ENCODE peak calls at places on chromosomes 1 and 21, in four cellular contexts. One of them, this sample, is unnamed.
A peak's percentile ranks its signal among the peaks of the same experiment; 100 is the strongest.

GRCh38 chr1:181097242-181097641 is 8.7 kb downstream of the IER5 start:
- DNase-seq in WTC11: no peak
- DNase-seq in K562: no peak
- DNase-seq in HepG2: no peak
- DNase-seq in this sample: no peak

GRCh38 chr1:155188268-155188667 is 14.6 kb downstream of the TRIM46 start:
- DNase-seq in WTC11: no peak
- DNase-seq in K562: no peak
- DNase-seq in HepG2: no peak
- DNase-seq in this sample: no peak

GRCh38 chr1:65820983-65821382 is 28.3 kb downstream of the PDE4B start:
- DNase-seq in WTC11: no peak
- DNase-seq in K562: no peak
- DNase-seq in HepG2: no peak
- DNase-seq in this sample: no peak

GRCh38 chr1:229855999-229856650 is 210.9 kb upstream of the GALNT2 start:
- DNase-seq in WTC11: no peak
- DNase-seq in K562: no peak
- DNase-seq in HepG2: no peak
- DNase-seq in this sample: peak; percentile 57

GRCh38 chr1:111334169-111334568 is 43.5 kb downstream of the CHIA start:
- DNase-seq in WTC11: peak; percentile 27
- DNase-seq in K562: peak; percentile 27
- DNase-seq in HepG2: peak; percentile 50
- DNase-seq in this sample: peak; percentile 33

GRCh38 chr1:13725714-13726175 is 25.8 kb downstream of the PRDM2 start:
- DNase-seq in WTC11: peak; percentile 30
- DNase-seq in K562: no peak
- DNase-seq in HepG2: peak; percentile 20
- DNase-seq in this sample: no peak

GRCh38 chr1:11560061-11560460 is 81.1 kb downstream of the DISP3 start:
- DNase-seq in WTC11: no peak
- DNase-seq in K562: no peak
- DNase-seq in HepG2: no peak
- DNase-seq in this sample: no peak

GRCh38 chr1:62398377-62398776 is 38.5 kb upstream of the USP1 start:
- DNase-seq in WTC11: no peak
- DNase-seq in K562: no peak
- DNase-seq in HepG2: no peak
- DNase-seq in this sample: no peak

GRCh38 chr1:66248746-66249145 is 285.2 kb upstream of the SGIP1 start:
- DNase-seq in WTC11: no peak
- DNase-seq in K562: no peak
- DNase-seq in HepG2: no peak
- DNase-seq in this sample: no peak

GRCh38 chr1:50841791-50842387 is 118.2 kb downstream of the FAF1 start:
- DNase-seq in WTC11: no peak
- DNase-seq in K562: no peak
- DNase-seq in HepG2: peak; percentile 5
- DNase-seq in this sample: no peak

GRCh38 chr1:156750932-156751723 is at the start of gene HDGF:
- DNase-seq in WTC11: peak; percentile 70
- DNase-seq in K562: peak; percentile 45
- DNase-seq in HepG2: no peak
- DNase-seq in this sample: no peak

DNA sequence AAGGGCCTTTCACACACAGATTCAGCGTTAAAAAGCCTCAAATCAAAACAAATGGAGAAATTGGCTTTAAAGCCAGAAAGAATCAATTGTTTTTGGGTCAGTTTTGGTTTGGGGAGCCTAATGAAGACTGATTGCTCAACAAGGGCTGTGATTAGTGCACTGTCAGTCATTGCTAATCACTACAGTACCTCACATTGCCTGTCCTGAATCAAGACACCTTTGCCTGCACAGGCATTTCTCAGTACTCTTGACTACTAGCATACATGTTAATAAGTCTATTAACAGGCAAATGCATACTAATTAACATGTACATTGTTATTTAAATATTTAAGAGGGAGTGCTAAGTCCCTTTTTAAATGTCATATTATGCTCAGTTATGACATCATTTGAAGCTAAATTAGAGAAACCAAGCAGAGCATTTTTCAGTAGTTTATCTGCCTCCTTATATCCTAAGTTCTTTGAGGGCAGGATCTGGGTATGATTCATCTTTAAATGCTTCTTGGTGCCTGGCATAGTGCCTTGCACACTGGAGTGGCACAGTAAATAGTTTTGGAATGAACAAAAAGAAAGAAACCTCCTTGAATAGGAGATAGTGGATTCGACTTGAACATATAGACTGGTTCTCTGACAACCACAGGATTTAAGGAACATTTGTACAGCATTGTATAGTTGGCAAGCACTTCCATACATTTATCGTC is 25.8 kb upstream of the CCN1 start:
- DNase-seq in WTC11: no peak
- DNase-seq in K562: no peak
- DNase-seq in HepG2: no peak
- DNase-seq in this sample: no peak
- TF ChIP-seq CBFB in WTC11: no peak
- TF ChIP-seq CBFB in K562: no peak
- TF ChIP-seq CBFB in HepG2: no peak
- TF ChIP-seq CBFB in this sample: no peak

DNA sequence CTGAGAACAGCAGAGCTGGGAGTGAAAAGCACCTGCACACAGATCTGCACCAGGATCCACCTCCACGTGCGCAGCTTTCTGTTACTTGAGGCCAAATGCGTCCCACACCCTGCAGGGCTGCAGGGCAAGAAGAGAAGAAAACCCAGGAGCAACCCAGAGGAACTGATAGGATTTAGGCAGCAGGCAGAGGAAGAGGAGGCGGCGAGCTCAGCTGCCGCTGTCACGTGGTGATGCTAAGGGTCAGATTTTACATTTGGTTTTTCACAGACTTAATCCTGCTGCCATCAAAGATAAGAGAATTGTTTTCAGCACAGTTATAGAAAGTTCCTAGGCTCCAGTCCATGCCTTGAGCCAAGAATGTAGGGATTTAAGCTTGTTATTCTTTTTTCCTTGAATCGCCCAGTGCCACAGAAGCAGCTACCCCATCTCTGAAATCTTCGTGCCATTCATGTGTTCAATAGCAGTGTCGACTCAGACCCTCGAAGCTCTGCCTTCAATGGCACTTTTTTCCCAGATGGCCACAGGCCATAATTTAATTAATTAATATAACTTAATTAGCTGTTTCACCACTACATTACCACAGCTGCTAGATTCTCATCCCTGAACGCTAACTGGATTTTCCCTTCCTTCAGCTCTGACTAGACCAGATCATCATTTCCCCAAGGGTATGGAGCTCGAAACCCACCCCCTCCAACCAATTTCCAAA is 36.0 kb downstream of the LDLRAP1 start:
- DNase-seq in WTC11: no peak
- DNase-seq in K562: no peak
- DNase-seq in HepG2: no peak
- DNase-seq in this sample: no peak
- TF ChIP-seq CBFB in WTC11: no peak
- TF ChIP-seq CBFB in K562: no peak
- TF ChIP-seq CBFB in HepG2: no peak
- TF ChIP-seq CBFB in this sample: no peak

DNA sequence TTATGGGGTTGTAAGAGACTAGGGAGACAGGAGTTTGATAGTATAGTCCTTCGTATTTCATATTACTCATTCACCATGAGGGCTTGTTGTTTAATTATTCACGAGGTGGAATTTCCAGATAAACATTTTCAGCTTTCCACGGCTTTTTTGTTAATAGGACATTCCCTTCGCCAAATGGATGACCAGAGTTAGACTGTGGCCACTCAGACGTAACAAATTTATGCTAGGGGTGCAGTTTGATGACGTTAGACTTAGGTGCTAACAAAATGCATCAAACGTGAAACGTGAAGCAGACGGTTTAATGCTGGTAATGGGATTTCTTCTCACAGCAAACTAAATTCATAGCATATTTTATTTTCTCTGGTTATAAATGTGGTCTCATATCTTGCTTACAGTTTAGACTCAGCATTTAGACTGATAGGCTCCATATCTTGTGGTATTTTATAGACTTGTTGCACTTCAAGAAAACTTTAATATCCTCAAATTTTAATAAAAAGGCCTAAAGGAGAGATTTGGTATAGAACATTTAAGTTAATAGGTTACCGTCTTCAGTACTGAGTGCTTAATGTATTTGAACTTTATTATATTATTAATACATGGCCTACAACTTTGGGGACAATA is 2.3 kb downstream of the DHX9 start:
- DNase-seq in WTC11: no peak
- DNase-seq in K562: peak; percentile 46
- DNase-seq in HepG2: peak; percentile 5
- DNase-seq in this sample: no peak
- TF ChIP-seq CBFB in WTC11: no peak
- TF ChIP-seq CBFB in K562: no peak
- TF ChIP-seq CBFB in HepG2: no peak
- TF ChIP-seq CBFB in this sample: no peak

DNA sequence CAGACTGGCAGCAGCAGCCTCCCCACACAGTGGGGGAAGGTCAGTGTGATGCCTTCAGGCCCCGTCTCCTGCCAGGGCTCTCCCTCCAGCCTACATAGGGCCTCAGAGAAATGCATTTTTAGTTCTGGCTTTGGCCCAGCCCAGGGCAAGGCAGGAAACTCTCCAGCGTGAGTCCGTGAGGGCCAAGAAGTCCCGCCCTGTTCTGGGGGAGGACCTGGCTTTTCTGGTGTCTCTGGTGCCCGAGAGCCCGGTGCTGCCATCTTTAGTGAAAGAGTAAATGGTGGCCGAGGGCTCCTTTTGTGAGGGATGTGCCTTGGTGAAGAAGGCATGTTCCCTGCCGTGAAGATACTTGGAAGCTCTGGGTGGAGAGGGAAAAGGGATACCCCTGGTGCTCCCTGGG is 14.8 kb upstream of the DIP2A start:
- DNase-seq in WTC11: no peak
- DNase-seq in K562: no peak
- DNase-seq in HepG2: no peak
- DNase-seq in this sample: no peak
- TF ChIP-seq CBFB in WTC11: no peak
- TF ChIP-seq CBFB in K562: no peak
- TF ChIP-seq CBFB in HepG2: no peak
- TF ChIP-seq CBFB in this sample: no peak

DNA sequence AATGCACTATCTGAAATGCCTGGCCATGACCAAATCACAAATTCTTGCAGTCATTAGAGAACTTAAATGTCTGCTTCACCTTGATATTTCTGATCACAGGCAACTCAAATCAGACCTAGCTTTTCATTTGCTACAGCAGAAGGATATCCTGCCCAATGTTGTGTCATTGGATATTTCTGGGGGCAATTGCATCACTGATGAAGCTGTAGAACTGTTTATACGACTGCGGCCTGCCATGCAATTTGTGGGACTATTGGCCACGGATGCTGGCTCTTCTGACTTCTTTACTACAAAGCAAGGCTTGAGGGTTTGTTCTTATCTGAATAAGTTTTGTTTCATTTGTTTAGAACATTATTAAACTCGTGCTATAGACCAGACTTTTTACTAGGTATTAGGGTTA is 14.9 kb downstream of the ZYG11A start:
- DNase-seq in WTC11: no peak
- DNase-seq in K562: no peak
- DNase-seq in HepG2: no peak
- DNase-seq in this sample: no peak
- TF ChIP-seq CBFB in WTC11: no peak
- TF ChIP-seq CBFB in K562: no peak
- TF ChIP-seq CBFB in HepG2: no peak
- TF ChIP-seq CBFB in this sample: no peak

GRCh38 chr1:221429262-221429661 is 312.6 kb downstream of the DUSP10 start:
- DNase-seq in WTC11: no peak
- DNase-seq in K562: no peak
- DNase-seq in HepG2: no peak
- DNase-seq in this sample: no peak
- TF ChIP-seq CBFB in WTC11: no peak
- TF ChIP-seq CBFB in K562: no peak
- TF ChIP-seq CBFB in HepG2: no peak
- TF ChIP-seq CBFB in this sample: no peak

GRCh38 chr1:36994863-36995262 is 39.5 kb downstream of the GRIK3 start:
- DNase-seq in WTC11: no peak
- DNase-seq in K562: no peak
- DNase-seq in HepG2: no peak
- DNase-seq in this sample: no peak
- TF ChIP-seq CBFB in WTC11: no peak
- TF ChIP-seq CBFB in K562: no peak
- TF ChIP-seq CBFB in HepG2: no peak
- TF ChIP-seq CBFB in this sample: no peak

GRCh38 chr1:25472494-25472893 is 41.8 kb downstream of the MACO1 start:
- DNase-seq in WTC11: no peak
- DNase-seq in K562: no peak
- DNase-seq in HepG2: no peak
- DNase-seq in this sample: peak; percentile 32
- TF ChIP-seq CBFB in WTC11: no peak
- TF ChIP-seq CBFB in K562: no peak
- TF ChIP-seq CBFB in HepG2: no peak
- TF ChIP-seq CBFB in this sample: no peak

DNA sequence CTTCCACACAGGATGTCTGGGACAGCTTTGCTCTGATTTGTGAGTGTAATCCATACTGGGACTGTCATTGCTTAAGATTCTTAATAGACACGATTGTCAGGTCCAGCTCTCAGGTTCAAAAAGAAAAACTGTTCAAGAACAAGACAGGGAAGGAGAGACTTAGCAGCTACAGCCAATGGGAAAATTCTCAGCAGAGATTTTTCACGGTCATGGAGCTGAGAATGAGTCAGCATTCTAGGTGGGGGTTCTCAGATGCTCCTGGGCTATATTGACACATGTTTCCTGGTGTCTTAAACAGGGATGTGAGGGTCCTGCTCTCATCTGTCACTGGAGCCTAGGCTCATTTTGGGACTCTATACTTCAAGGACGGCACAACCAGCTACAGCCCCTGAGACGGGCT is 318.3 kb downstream of the RRAGC start:
- DNase-seq in WTC11: no peak
- DNase-seq in K562: peak; percentile 58
- DNase-seq in HepG2: no peak
- DNase-seq in this sample: no peak
- TF ChIP-seq CBFB in WTC11: no peak
- TF ChIP-seq CBFB in K562: no peak
- TF ChIP-seq CBFB in HepG2: no peak
- TF ChIP-seq CBFB in this sample: no peak

This sample was measured in GM12878.